ENCODE peak calls at places on chromosomes 3 and 15, in eight cellular contexts. G, I, O, A, J, C, U and D are unnamed samples.

GRCh38 chr15:60396964-60397771 is 618 bp downstream of the ANXA2 start:
- DNase-seq in G (peak), I (peak), O (no peak), A (peak), J (peak), C (peak), U (peak), D (peak)

GRCh38 chr15:29183071-29183831 is 86.4 kb downstream of the NSMCE3 start:
- DNase-seq in G (no peak), I (no peak), O (no peak), A (no peak), J (peak), C (no peak), U (no peak), D (no peak)

GRCh38 chr3:8509961-8510360 is 8.3 kb downstream of the LMCD1 start:
- DNase-seq in G (no peak), I (peak), O (no peak), A (no peak), J (peak), C (no peak), U (no peak), D (no peak)

GRCh38 chr3:71659758-71660666 is 65.2 kb downstream of the EIF4E3 start:
- DNase-seq in G (no peak), I (no peak), O (no peak), A (no peak), J (no peak), C (no peak), U (no peak), D (no peak)

GRCh38 chr3:153050978-153051377 is 111.0 kb upstream of the RAP2B start:
- DNase-seq in G (no peak), I (no peak), O (no peak), A (no peak), J (no peak), C (no peak), U (no peak), D (no peak)

GRCh38 chr3:13352621-13353131 is 67.4 kb downstream of the NUP210 start:
- DNase-seq in G (no peak), I (peak), O (no peak), A (no peak), J (peak), C (no peak), U (no peak), D (no peak)

GRCh38 chr3:154430014-154430413 is at the start of gene GPR149:
- DNase-seq in G (peak), I (no peak), O (peak), A (no peak), J (no peak), C (peak), U (no peak), D (no peak)

GRCh38 chr3:85740561-85740960 is 781.8 kb downstream of the CADM2 start:
- DNase-seq in G (no peak), I (no peak), O (no peak), A (no peak), J (no peak), C (no peak), U (no peak), D (no peak)

GRCh38 chr3:140593766-140594165 is 84.1 kb upstream of the TRIM42 start:
- DNase-seq in G (no peak), I (no peak), O (no peak), A (no peak), J (no peak), C (no peak), U (no peak), D (no peak)

GRCh38 chr3:100084100-100084806 is 30.0 kb downstream of the FILIP1L start:
- DNase-seq in G (no peak), I (no peak), O (no peak), A (no peak), J (no peak), C (no peak), U (no peak), D (no peak)

GRCh38 chr15:90991587-90992285 is 2.6 kb downstream of the PRC1 start:
- DNase-seq in G (no peak), I (no peak), O (no peak), A (no peak), J (no peak), C (no peak), U (no peak), D (no peak)

GRCh38 chr3:32249184-32249782 is 10.8 kb downstream of the CMTM8 start:
- DNase-seq in G (no peak), I (peak), O (no peak), A (no peak), J (peak), C (no peak), U (no peak), D (no peak)

GRCh38 chr15:99928429-99928981 is 195.3 kb upstream of the LYSMD4 start:
- DNase-seq in G (peak), I (peak), O (peak), A (peak), J (peak), C (peak), U (peak), D (peak)

GRCh38 chr3:14362890-14363289 is 39.5 kb upstream of the SLC6A6 start:
- DNase-seq in G (no peak), I (no peak), O (no peak), A (no peak), J (no peak), C (no peak), U (no peak), D (no peak)

GRCh38 chr3:171123913-171124312 is 97.4 kb upstream of the SLC2A2 start:
- DNase-seq in G (no peak), I (peak), O (no peak), A (no peak), J (no peak), C (no peak), U (no peak), D (no peak)

GRCh38 chr3:120454076-120454689 is 3.4 kb upstream of the FSTL1 start:
- DNase-seq in G (no peak), I (no peak), O (no peak), A (no peak), J (no peak), C (no peak), U (no peak), D (no peak)

GRCh38 chr3:23461069-23461468 is 257.9 kb downstream of the UBE2E2 start:
- DNase-seq in G (no peak), I (no peak), O (no peak), A (no peak), J (no peak), C (no peak), U (no peak), D (no peak)

GRCh38 chr3:24192004-24192403 is 246.9 kb downstream of the NR1D2 start:
- DNase-seq in G (no peak), I (no peak), O (no peak), A (no peak), J (no peak), C (no peak), U (no peak), D (no peak)

GRCh38 chr3:186142556-186142955 is 33.7 kb upstream of the ETV5 start:
- DNase-seq in G (no peak), I (peak), O (no peak), A (no peak), J (no peak), C (no peak), U (no peak), D (no peak)

GRCh38 chr15:83854950-83855707 is 201.2 kb downstream of the ADAMTSL3 start:
- DNase-seq in G (no peak), I (peak), O (no peak), A (no peak), J (no peak), C (no peak), U (no peak), D (no peak)

GRCh38 chr15:67967871-67968423 is 86.2 kb upstream of the PIAS1 start:
- DNase-seq in G (peak), I (peak), O (peak), A (peak), J (peak), C (peak), U (peak), D (peak)

GRCh38 chr15:73906346-73907017 is 19.8 kb upstream of the LOXL1 start:
- DNase-seq in G (no peak), I (peak), O (no peak), A (no peak), J (peak), C (no peak), U (no peak), D (peak)

GRCh38 chr3:129025691-129026435 is 24.8 kb downstream of the EFCC1 start:
- DNase-seq in G (no peak), I (no peak), O (peak), A (no peak), J (peak), C (peak), U (no peak), D (peak)

GRCh38 chr3:23589586-23589985 is 216.2 kb upstream of the UBE2E1 start:
- DNase-seq in G (no peak), I (no peak), O (no peak), A (no peak), J (no peak), C (no peak), U (no peak), D (no peak)

GRCh38 chr15:88207565-88207964 is 49.0 kb downstream of the NTRK3 start:
- DNase-seq in G (no peak), I (no peak), O (no peak), A (no peak), J (no peak), C (no peak), U (no peak), D (no peak)

GRCh38 chr15:91128028-91128427 is 28.0 kb downstream of the SV2B start:
- DNase-seq in G (no peak), I (no peak), O (no peak), A (no peak), J (no peak), C (no peak), U (no peak), D (no peak)

GRCh38 chr15:60426870-60427528 is 29.2 kb upstream of the ANXA2 start:
- DNase-seq in G (no peak), I (peak), O (no peak), A (no peak), J (peak), C (no peak), U (no peak), D (no peak)

GRCh38 chr3:169772951-169773816 is at the start of gene MYNN:
- DNase-seq in G (peak), I (peak), O (peak), A (peak), J (peak), C (peak), U (peak), D (peak)

GRCh38 chr3:169771651-169772529 is 1.3 kb upstream of the MYNN start:
- DNase-seq in G (peak), I (peak), O (peak), A (no peak), J (peak), C (peak), U (peak), D (peak)

GRCh38 chr3:169765281-169765624 is 393 bp upstream of the TERC start:
- DNase-seq in G (no peak), I (no peak), O (no peak), A (no peak), J (no peak), C (no peak), U (no peak), D (no peak)

GRCh38 chr3:169772530-169772950 is 656 bp upstream of the MYNN start:
- DNase-seq in G (peak), I (peak), O (peak), A (peak), J (peak), C (peak), U (peak), D (peak)

DNA sequence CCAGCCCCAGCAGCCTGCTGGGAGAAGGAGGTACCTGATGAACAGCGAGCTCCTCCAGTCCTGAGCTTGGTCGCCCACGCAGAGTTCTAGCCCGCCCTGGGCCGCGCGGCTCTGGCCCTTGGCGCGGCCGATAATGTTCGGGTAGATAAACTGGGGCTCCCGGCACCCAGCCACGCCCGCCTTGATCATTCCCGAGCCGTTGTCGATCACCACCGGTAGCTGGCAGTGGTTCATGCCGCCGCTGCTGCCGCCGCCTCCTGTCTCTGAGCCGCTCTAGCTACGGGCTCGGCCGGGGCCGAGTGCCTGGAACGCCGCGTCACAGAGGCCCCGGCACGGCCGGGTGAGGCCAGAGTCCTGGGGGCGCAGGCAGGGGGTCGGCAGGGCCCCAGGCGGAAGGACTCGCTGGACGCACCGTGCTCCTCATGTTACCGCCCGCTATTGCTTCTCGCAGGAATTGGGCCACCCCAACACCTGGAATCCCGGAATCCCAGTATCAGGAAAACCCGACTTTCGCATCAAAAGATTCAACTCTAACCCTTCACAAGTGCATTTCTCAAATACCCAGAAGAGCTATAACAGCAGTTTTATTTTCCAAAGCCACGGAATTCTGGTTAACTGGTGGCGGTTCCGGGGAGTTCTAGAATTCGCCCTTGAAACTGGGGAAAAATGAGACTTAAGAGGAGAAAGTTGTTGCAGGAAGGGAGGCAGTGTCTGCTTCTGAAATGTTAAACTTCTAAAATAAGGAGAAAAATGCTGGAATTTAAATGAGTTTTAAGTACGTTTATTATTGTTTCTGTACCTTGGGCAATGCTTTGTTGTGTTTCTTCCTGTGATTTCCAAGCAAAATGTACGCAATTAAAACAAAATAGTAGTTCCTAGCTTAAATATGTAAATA is at the start of gene ACTRT3:
- DNase-seq in G (peak), I (peak), O (no peak), A (peak), J (peak), C (peak), U (peak), D (peak)
- TF ChIP-seq CTCF in G (peak), I (no peak), O (no peak), A (no peak), J (no peak), C (no peak), U (no peak), D (no peak)

GRCh38 chr3:161420746-161421145 is 49.4 kb upstream of the SPTSSB start:
- DNase-seq in G (peak), I (no peak), O (no peak), A (no peak), J (no peak), C (no peak), U (no peak), D (no peak)
- TF ChIP-seq CTCF in G (peak), I (no peak), O (no peak), A (no peak), J (peak), C (no peak), U (no peak), D (no peak)

GRCh38 chr15:53611145-53611920 is 148.1 kb downstream of the WDR72 start:
- DNase-seq in G (no peak), I (no peak), O (no peak), A (no peak), J (no peak), C (no peak), U (no peak), D (no peak)
- TF ChIP-seq CTCF in G (no peak), I (no peak), O (no peak), A (no peak), J (no peak), C (no peak), U (no peak), D (no peak)

GRCh38 chr3:176873261-176873660 is 324.0 kb downstream of the TBL1XR1 start:
- DNase-seq in G (no peak), I (no peak), O (no peak), A (no peak), J (no peak), C (no peak), U (no peak), D (no peak)

GRCh38 chr3:176870451-176870850 is 326.8 kb downstream of the TBL1XR1 start:
- DNase-seq in G (no peak), I (no peak), O (no peak), A (no peak), J (no peak), C (no peak), U (no peak), D (no peak)

GRCh38 chr3:176867681-176868663 is 329.3 kb downstream of the TBL1XR1 start:
- DNase-seq in G (no peak), I (no peak), O (no peak), A (no peak), J (no peak), C (no peak), U (peak), D (peak)

GRCh38 chr3:176872771-176873209 is 324.5 kb downstream of the TBL1XR1 start:
- DNase-seq in G (peak), I (peak), O (peak), A (no peak), J (peak), C (peak), U (no peak), D (no peak)
- TF ChIP-seq CTCF in G (peak), I (peak), O (peak), A (peak), J (peak), C (peak), U (peak), D (peak)

GRCh38 chr15:75452968-75453702 is 1.6 kb upstream of the SIN3A start:
- DNase-seq in G (peak), I (peak), O (peak), A (peak), J (peak), C (peak), U (peak), D (peak)
- TF ChIP-seq CTCF in G (peak), I (peak), O (peak), A (peak), J (peak), C (no peak), U (no peak), D (no peak)

GRCh38 chr15:50251638-50252182 is 13.8 kb downstream of the HDC start:
- DNase-seq in G (no peak), I (no peak), O (no peak), A (no peak), J (no peak), C (no peak), U (no peak), D (no peak)
- TF ChIP-seq CTCF in G (no peak), I (no peak), O (no peak), A (no peak), J (no peak), C (no peak), U (no peak), D (no peak)

DNA sequence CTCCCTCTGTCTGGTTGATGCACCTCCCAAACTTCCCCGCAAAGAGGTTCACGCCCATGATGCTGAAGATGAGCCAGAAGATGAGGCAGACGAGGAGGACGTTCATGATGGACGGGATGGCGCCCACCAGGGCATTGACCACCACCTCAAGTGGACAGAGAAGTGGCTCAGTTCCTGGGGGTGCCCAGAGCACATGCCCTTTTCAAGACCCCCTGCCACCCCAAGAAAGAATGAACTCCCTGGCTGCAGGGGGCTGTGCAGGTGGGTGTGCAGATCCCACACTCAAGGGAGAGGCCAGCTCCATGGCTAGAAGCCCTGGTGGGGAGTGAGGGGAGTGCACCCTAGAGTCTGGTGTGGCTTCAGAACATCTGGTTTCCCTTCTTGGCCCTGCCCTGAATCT is 64.1 kb downstream of the EXOG start:
- DNase-seq in G (no peak), I (no peak), O (peak), A (no peak), J (no peak), C (no peak), U (no peak), D (peak)
- TF ChIP-seq CTCF in G (no peak), I (no peak), O (no peak), A (no peak), J (peak), C (no peak), U (no peak), D (no peak)

DNA sequence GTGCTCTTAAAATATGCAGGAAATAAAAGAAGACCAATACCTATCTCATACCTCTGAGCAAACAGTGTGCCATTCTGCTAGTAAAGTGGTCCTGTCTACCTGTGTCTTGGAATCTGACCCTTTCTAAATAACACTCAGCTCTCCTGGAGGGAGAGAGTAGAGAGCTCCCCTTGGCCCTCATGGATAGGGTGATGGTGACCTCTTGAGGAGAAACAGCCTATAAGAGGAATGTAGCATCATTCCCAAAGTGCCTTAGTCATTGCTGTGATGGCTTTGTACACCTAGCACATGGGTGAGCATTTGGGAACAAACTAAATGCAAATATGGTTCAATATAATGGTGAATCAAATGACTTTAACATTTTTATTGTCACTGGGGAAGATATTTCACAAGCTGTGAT is 10.0 kb downstream of the SNTN start:
- DNase-seq in G (peak), I (no peak), O (peak), A (no peak), J (peak), C (no peak), U (no peak), D (no peak)
- TF ChIP-seq CTCF in G (peak), I (no peak), O (peak), A (no peak), J (peak), C (no peak), U (no peak), D (no peak)

GRCh38 chr3:172987268-172987667 is 153.8 kb downstream of the SPATA16 start:
- DNase-seq in G (peak), I (no peak), O (peak), A (no peak), J (no peak), C (peak), U (no peak), D (no peak)
- TF ChIP-seq CTCF in G (peak), I (no peak), O (peak), A (peak), J (peak), C (no peak), U (no peak), D (no peak)